ENCODE peak calls at places on chromosomes 11 and 22, in nine cellular contexts. O is GM20000, I is psoas muscle, M is Calu3, K is neural crest cell, G is PC-3, C is cardiac muscle cell, N is WERI-Rb-1, R is AG09319. Z is an unnamed sample.

GRCh38 chr11:2127357-2127971 is 11.7 kb downstream of the IGF2 start:
- DNase-seq in O (no peak), I (peak), M (no peak), K (no peak), G (no peak), C (no peak), N (no peak), R (no peak), Z (no peak)

GRCh38 chr22:31082606-31083376 is 1.7 kb downstream of the SMTN start:
- DNase-seq in O (no peak), I (peak), M (peak), K (no peak), G (peak), C (peak), N (peak), R (peak), Z (peak)

GRCh38 chr11:114059984-114060401 is 482 bp downstream of the ZBTB16 start:
- DNase-seq in O (no peak), I (peak), M (no peak), K (no peak), G (no peak), C (peak), N (no peak), R (no peak), Z (peak)

GRCh38 chr22:31160328-31160978 is 471 bp downstream of the RNF185 start:
- DNase-seq in O (no peak), I (no peak), M (no peak), K (no peak), G (no peak), C (peak), N (no peak), R (no peak), Z (no peak)

GRCh38 chr11:280762-281485 is 2.7 kb downstream of the NLRP6 start:
- DNase-seq in O (no peak), I (peak), M (no peak), K (no peak), G (no peak), C (no peak), N (peak), R (no peak), Z (peak)

GRCh38 chr11:126139541-126140091 is 71.8 kb downstream of the RPUSD4 start:
- DNase-seq in O (no peak), I (no peak), M (no peak), K (no peak), G (no peak), C (peak), N (no peak), R (no peak), Z (peak)

GRCh38 chr22:46459347-46460065 is 77.9 kb downstream of the CELSR1 start:
- DNase-seq in O (no peak), I (no peak), M (no peak), K (no peak), G (no peak), C (no peak), N (no peak), R (no peak), Z (no peak)

GRCh38 chr22:46537946-46538815 is 761 bp upstream of the CELSR1 start:
- DNase-seq in O (peak), I (peak), M (peak), K (peak), G (peak), C (peak), N (peak), R (no peak), Z (peak)

GRCh38 chr11:125275905-125276634 is 111.5 kb downstream of the PKNOX2 start:
- DNase-seq in O (no peak), I (no peak), M (no peak), K (no peak), G (no peak), C (no peak), N (no peak), R (no peak), Z (no peak)

GRCh38 chr11:124920870-124921609 is 2.0 kb downstream of the HEPN1 start:
- DNase-seq in O (peak), I (peak), M (no peak), K (peak), G (no peak), C (peak), N (peak), R (no peak), Z (peak)

GRCh38 chr11:18392434-18393321 is 1.7 kb upstream of the LDHA start:
- DNase-seq in O (no peak), I (no peak), M (no peak), K (no peak), G (no peak), C (no peak), N (no peak), R (no peak), Z (no peak)

GRCh38 chr11:68843052-68843561 is 1.4 kb upstream of the CPT1A start:
- DNase-seq in O (peak), I (no peak), M (peak), K (no peak), G (no peak), C (no peak), N (no peak), R (no peak), Z (peak)

GRCh38 chr11:14980854-14981253 is 8.7 kb upstream of the CALCA start:
- DNase-seq in O (no peak), I (no peak), M (no peak), K (no peak), G (peak), C (no peak), N (no peak), R (no peak), Z (no peak)

GRCh38 chr22:22322792-22323191 is 78.2 kb downstream of the VPREB1 start:
- DNase-seq in O (no peak), I (no peak), M (no peak), K (no peak), G (no peak), C (no peak), N (no peak), R (no peak), Z (no peak)

GRCh38 chr22:32457031-32457430 is 7.2 kb downstream of the BPIFC start:
- DNase-seq in O (no peak), I (no peak), M (no peak), K (no peak), G (no peak), C (no peak), N (no peak), R (no peak), Z (no peak)

GRCh38 chr11:124898711-124899110 is 1.0 kb upstream of the ROBO4 start:
- DNase-seq in O (no peak), I (peak), M (no peak), K (no peak), G (peak), C (no peak), N (no peak), R (peak), Z (peak)

GRCh38 chr22:41557401-41558240 is 3.2 kb upstream of the CSDC2 start:
- DNase-seq in O (no peak), I (no peak), M (no peak), K (peak), G (no peak), C (no peak), N (peak), R (peak), Z (peak)

GRCh38 chr22:19579113-19579811 is 55.1 kb upstream of the CLDN5 start:
- DNase-seq in O (no peak), I (no peak), M (no peak), K (no peak), G (peak), C (no peak), N (no peak), R (no peak), Z (no peak)

GRCh38 chr11:43825217-43825816 is 55.3 kb upstream of the ALKBH3 start:
- DNase-seq in O (no peak), I (no peak), M (peak), K (no peak), G (peak), C (peak), N (peak), R (no peak), Z (peak)

GRCh38 chr11:67195971-67196418 is 70.3 kb upstream of the GRK2 start:
- DNase-seq in O (no peak), I (no peak), M (no peak), K (no peak), G (peak), C (no peak), N (peak), R (peak), Z (no peak)

GRCh38 chr11:89275966-89276365 is 98.3 kb downstream of the TYR start:
- DNase-seq in O (no peak), I (no peak), M (no peak), K (no peak), G (no peak), C (no peak), N (no peak), R (no peak), Z (no peak)

GRCh38 chr11:29328961-29329441 is 687.8 kb downstream of the KCNA4 start:
- DNase-seq in O (peak), I (no peak), M (peak), K (no peak), G (peak), C (peak), N (peak), R (peak), Z (no peak)

GRCh38 chr11:6736495-6737121 is 35.2 kb downstream of the OR2AG2 start:
- DNase-seq in O (peak), I (no peak), M (no peak), K (no peak), G (no peak), C (no peak), N (no peak), R (no peak), Z (no peak)

GRCh38 chr11:114232400-114233070 is 63.7 kb upstream of the NNMT start:
- DNase-seq in O (no peak), I (no peak), M (no peak), K (peak), G (no peak), C (no peak), N (no peak), R (no peak), Z (no peak)

GRCh38 chr11:64074239-64074638 is 38.5 kb downstream of the FLRT1 start:
- DNase-seq in O (no peak), I (no peak), M (no peak), K (no peak), G (no peak), C (no peak), N (no peak), R (no peak), Z (no peak)

GRCh38 chr11:68276864-68277263 is 5.1 kb upstream of the C11orf24 start:
- DNase-seq in O (no peak), I (no peak), M (no peak), K (no peak), G (no peak), C (no peak), N (no peak), R (no peak), Z (no peak)

GRCh38 chr11:60332923-60333322 is 5.9 kb downstream of the MS4A6E start:
- DNase-seq in O (no peak), I (no peak), M (no peak), K (no peak), G (no peak), C (no peak), N (no peak), R (no peak), Z (no peak)

GRCh38 chr11:64727131-64727530 is 4.1 kb upstream of the NRXN2 start:
- DNase-seq in O (no peak), I (no peak), M (no peak), K (no peak), G (no peak), C (no peak), N (no peak), R (no peak), Z (no peak)

GRCh38 chr22:36149464-36149863 is 11.1 kb downstream of the APOL3 start:
- DNase-seq in O (no peak), I (no peak), M (no peak), K (no peak), G (no peak), C (no peak), N (no peak), R (no peak), Z (no peak)

GRCh38 chr11:10543782-10544181 is 2.8 kb upstream of the RNF141 start:
- DNase-seq in O (no peak), I (peak), M (no peak), K (no peak), G (no peak), C (no peak), N (no peak), R (no peak), Z (no peak)

GRCh38 chr22:24698266-24698926 is 76.1 kb downstream of the PIWIL3 start:
- DNase-seq in O (no peak), I (no peak), M (no peak), K (no peak), G (no peak), C (no peak), N (no peak), R (no peak), Z (no peak)

GRCh38 chr22:24697141-24697540 is 77.4 kb downstream of the PIWIL3 start:
- DNase-seq in O (peak), I (no peak), M (no peak), K (no peak), G (no peak), C (no peak), N (no peak), R (no peak), Z (no peak)

GRCh38 chr22:24703101-24703500 is 71.4 kb downstream of the PIWIL3 start:
- DNase-seq in O (no peak), I (no peak), M (no peak), K (no peak), G (no peak), C (no peak), N (no peak), R (no peak), Z (no peak)

GRCh38 chr22:24697671-24698082 is 76.8 kb downstream of the PIWIL3 start:
- DNase-seq in O (peak), I (no peak), M (no peak), K (no peak), G (no peak), C (no peak), N (no peak), R (no peak), Z (no peak)

DNA sequence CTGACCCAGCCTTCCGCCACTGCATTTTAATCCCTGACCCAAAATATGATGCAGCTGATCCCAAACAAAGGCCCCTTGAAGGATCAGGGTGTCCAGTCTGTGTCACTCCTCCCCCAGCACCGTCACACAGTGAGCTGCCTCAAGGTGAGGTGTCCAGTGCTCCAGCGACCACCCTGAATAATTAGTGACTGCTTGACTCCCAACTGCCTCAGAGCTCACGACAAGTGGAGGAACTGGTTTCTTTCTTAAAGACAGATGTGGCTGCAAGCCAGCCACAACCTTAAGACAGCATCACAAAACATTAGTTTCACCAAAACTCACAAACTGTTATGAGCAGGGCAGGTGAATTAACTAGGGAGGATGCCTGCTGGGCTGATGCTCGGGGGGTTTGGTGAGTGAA is 74.7 kb downstream of the PIWIL3 start:
- DNase-seq in O (no peak), I (no peak), M (no peak), K (no peak), G (no peak), C (no peak), N (no peak), R (no peak), Z (no peak)
- TF ChIP-seq CTCF in O (no peak), I (no peak), M (no peak), K (no peak), G (no peak), C (no peak), N (no peak), R (no peak), Z (no peak)

GRCh38 chr11:132683602-132684001 is 848.7 kb downstream of the OPCML start:
- DNase-seq in O (no peak), I (no peak), M (no peak), K (no peak), G (no peak), C (no peak), N (no peak), R (no peak), Z (no peak)

GRCh38 chr11:132681971-132682370 is 850.3 kb downstream of the OPCML start:
- DNase-seq in O (no peak), I (no peak), M (no peak), K (no peak), G (no peak), C (no peak), N (no peak), R (no peak), Z (no peak)

GRCh38 chr11:132685174-132685611 is 847.1 kb downstream of the OPCML start:
- DNase-seq in O (no peak), I (no peak), M (no peak), K (no peak), G (no peak), C (no peak), N (no peak), R (peak), Z (no peak)

GRCh38 chr11:132686827-132687370 is 845.4 kb downstream of the OPCML start:
- DNase-seq in O (no peak), I (no peak), M (no peak), K (no peak), G (no peak), C (no peak), N (no peak), R (no peak), Z (no peak)
- TF ChIP-seq CTCF in O (no peak), I (no peak), M (no peak), K (no peak), G (no peak), C (no peak), N (no peak), R (no peak), Z (no peak)

GRCh38 chr11:86571273-86571948 is 101.0 kb downstream of the ME3 start:
- DNase-seq in O (no peak), I (no peak), M (peak), K (peak), G (peak), C (peak), N (peak), R (no peak), Z (peak)
- TF ChIP-seq CTCF in O (no peak), I (peak), M (peak), K (peak), G (peak), C (peak), N (peak), R (peak), Z (peak)

DNA sequence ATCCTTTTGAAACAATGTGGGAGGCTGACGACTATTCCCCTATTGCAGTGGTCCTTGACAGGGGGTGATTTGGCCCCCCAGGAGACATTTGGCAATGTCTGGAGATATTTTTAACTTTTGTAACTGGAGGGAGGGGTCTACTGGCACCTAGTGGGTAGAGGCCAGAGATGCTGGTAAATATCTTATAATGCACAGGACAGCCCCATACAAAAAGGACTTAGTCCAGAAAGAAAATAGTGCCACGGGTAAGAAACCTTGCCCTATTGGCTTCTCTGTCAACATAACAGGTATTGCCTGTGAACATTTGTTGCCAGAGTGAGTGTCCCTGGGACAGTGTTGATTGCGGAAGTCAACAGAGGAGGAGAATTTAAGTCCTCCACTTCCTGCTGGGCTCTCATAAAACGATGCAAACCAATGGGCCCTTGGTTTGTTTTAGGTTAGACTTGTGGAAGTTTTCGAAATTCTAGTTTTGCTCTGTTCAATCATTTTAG is 101.6 kb downstream of the MAML2 start:
- DNase-seq in O (no peak), I (no peak), M (peak), K (no peak), G (no peak), C (no peak), N (no peak), R (no peak), Z (peak)
- TF ChIP-seq CTCF in O (peak), I (no peak), M (no peak), K (peak), G (peak), C (no peak), N (peak), R (no peak), Z (peak)

DNA sequence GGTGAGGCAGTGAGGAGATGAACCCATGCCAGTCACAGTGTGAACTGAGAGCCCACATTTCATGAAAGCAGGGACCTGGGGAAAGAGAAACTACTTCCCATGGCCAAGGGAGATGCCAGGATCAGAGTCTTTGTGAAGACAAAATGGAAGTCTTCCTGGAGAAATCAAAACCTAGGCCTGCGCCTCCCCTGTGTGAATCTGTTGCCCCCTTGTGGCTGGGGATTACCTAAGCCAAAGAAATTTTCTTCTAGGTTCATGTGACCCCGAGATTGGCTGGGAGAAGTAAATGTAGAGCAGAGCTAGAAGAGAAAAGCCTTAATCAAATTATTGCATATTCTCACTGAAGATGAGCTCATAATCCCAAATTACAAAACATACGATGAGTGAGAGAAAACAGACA is 1075.3 kb downstream of the TBC1D22A start:
- DNase-seq in O (no peak), I (no peak), M (peak), K (no peak), G (peak), C (no peak), N (peak), R (no peak), Z (peak)
- TF ChIP-seq CTCF in O (no peak), I (no peak), M (no peak), K (peak), G (peak), C (peak), N (peak), R (peak), Z (peak)

DNA sequence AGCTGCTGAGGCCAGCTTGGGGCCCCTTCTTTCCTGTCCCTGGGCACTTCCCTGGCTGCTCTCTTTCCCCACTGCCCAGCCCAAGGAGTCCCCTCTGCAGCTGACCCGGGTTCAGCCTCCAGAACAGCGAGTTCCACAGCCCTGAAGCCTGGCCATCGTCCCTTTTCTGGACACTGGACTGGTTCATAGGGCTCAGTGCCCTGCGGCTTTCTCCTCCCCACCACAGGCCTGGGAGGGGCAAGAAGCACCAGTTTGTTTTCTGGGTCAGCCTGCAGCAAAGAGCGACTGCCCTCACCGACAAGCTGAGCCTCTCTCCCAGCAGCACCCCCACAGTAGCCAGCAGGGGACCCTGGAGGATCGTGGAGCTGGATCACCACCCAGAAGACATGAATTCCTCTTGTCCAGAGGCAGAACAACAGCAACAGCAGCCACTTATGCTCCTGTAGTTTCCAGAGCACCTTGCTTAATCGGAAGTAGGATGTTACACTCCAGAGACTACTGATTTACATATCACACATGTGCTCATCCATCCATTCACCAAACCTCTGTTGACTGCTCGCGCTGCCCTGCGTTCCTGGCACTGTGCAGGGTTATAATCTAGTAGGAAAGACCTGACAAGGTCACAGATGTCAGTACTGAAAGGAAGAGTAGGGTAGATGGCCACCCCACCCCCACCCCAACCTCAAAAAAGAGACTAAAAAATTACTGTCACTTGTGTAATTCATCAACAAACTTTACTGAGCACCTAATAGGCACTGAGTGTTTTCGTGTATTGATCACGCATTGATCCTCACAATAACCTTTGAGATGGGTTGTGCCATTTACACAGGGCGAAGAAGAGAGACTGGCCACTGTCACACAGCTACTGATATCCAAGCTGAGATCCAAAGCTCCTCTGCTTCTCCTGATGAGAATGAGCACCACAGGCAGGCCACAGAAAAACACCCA is 13.0 kb upstream of the CXCR5 start:
- DNase-seq in O (peak), I (peak), M (peak), K (peak), G (no peak), C (peak), N (no peak), R (no peak), Z (peak)
- TF ChIP-seq CTCF in O (no peak), I (no peak), M (no peak), K (no peak), G (peak), C (peak), N (no peak), R (peak), Z (no peak)